ENCODE peak calls at places on chromosomes 5 and 9, in six cellular contexts. One of them, this sample, is unnamed.

GRCh38 chr5:67880358-67880810 is 335.2 kb upstream of the PIK3R1 start:
- DNase-seq in Caco-2: peak; percentile 84
- DNase-seq in fibroblast of lung: no peak
- DNase-seq in adrenal gland: no peak
- DNase-seq in hepatocyte: peak; percentile 63
- DNase-seq in mammary epithelial cell: peak; percentile 37
- DNase-seq in this sample: no peak

GRCh38 chr5:178186417-178186816 is 754 bp downstream of the GMCL2 start:
- DNase-seq in fibroblast of lung: peak; percentile 65
- DNase-seq in mammary epithelial cell: no peak
- DNase-seq in hepatocyte: no peak
- DNase-seq in Caco-2: no peak
- DNase-seq in adrenal gland: no peak
- DNase-seq in this sample: no peak

GRCh38 chr5:128284236-128284635 is 200.7 kb downstream of the SLC12A2 start:
- DNase-seq in hepatocyte: no peak
- DNase-seq in Caco-2: no peak
- DNase-seq in fibroblast of lung: peak; percentile 24
- DNase-seq in mammary epithelial cell: peak; percentile 12
- DNase-seq in adrenal gland: no peak
- DNase-seq in this sample: no peak

GRCh38 chr9:127311239-127311741 is 46.7 kb downstream of the GARNL3 start:
- DNase-seq in adrenal gland: peak; percentile 71
- DNase-seq in hepatocyte: peak; percentile 53
- DNase-seq in fibroblast of lung: peak; percentile 71
- DNase-seq in mammary epithelial cell: peak; percentile 41
- DNase-seq in Caco-2: no peak
- DNase-seq in this sample: no peak

GRCh38 chr5:77908787-77909186 is 132.6 kb upstream of the TBCA start:
- DNase-seq in hepatocyte: no peak
- DNase-seq in mammary epithelial cell: no peak
- DNase-seq in Caco-2: no peak
- DNase-seq in fibroblast of lung: no peak
- DNase-seq in adrenal gland: no peak
- DNase-seq in this sample: no peak

GRCh38 chr5:138435943-138436342 is 2.9 kb upstream of the REEP2 start:
- DNase-seq in fibroblast of lung: no peak
- DNase-seq in Caco-2: no peak
- DNase-seq in adrenal gland: no peak
- DNase-seq in hepatocyte: no peak
- DNase-seq in mammary epithelial cell: no peak
- DNase-seq in this sample: no peak

GRCh38 chr5:14587143-14587542 is 5.6 kb downstream of the OTULINL start:
- DNase-seq in mammary epithelial cell: no peak
- DNase-seq in adrenal gland: no peak
- DNase-seq in fibroblast of lung: no peak
- DNase-seq in Caco-2: no peak
- DNase-seq in hepatocyte: no peak
- DNase-seq in this sample: peak; percentile 35

GRCh38 chr5:50704730-50705129 is 38.3 kb downstream of the PARP8 start:
- DNase-seq in adrenal gland: no peak
- DNase-seq in hepatocyte: no peak
- DNase-seq in fibroblast of lung: no peak
- DNase-seq in mammary epithelial cell: no peak
- DNase-seq in Caco-2: no peak
- DNase-seq in this sample: no peak

GRCh38 chr9:13364271-13364670 is 84.8 kb upstream of the MPDZ start:
- DNase-seq in mammary epithelial cell: no peak
- DNase-seq in fibroblast of lung: peak; percentile 53
- DNase-seq in hepatocyte: no peak
- DNase-seq in adrenal gland: no peak
- DNase-seq in Caco-2: no peak
- DNase-seq in this sample: no peak

GRCh38 chr5:171794470-171794869 is 8.9 kb downstream of the SMIM23 start:
- DNase-seq in adrenal gland: no peak
- DNase-seq in fibroblast of lung: no peak
- DNase-seq in mammary epithelial cell: no peak
- DNase-seq in Caco-2: no peak
- DNase-seq in hepatocyte: no peak
- DNase-seq in this sample: no peak

GRCh38 chr9:14343236-14343947 is 29.5 kb upstream of the NFIB start:
- DNase-seq in hepatocyte: no peak
- DNase-seq in mammary epithelial cell: no peak
- DNase-seq in adrenal gland: no peak
- DNase-seq in fibroblast of lung: no peak
- DNase-seq in Caco-2: no peak
- DNase-seq in this sample: no peak

GRCh38 chr5:13866792-13867191 is 77.7 kb downstream of the DNAH5 start:
- DNase-seq in adrenal gland: peak; percentile 11
- DNase-seq in mammary epithelial cell: peak; percentile 19
- DNase-seq in fibroblast of lung: peak; percentile 37
- DNase-seq in hepatocyte: peak; percentile 68
- DNase-seq in Caco-2: peak; percentile 48
- DNase-seq in this sample: peak; percentile 16

GRCh38 chr9:19875291-19875910 is 86.6 kb upstream of the SLC24A2 start:
- DNase-seq in fibroblast of lung: peak; percentile 2
- DNase-seq in Caco-2: no peak
- DNase-seq in hepatocyte: no peak
- DNase-seq in adrenal gland: no peak
- DNase-seq in mammary epithelial cell: peak; percentile 2
- DNase-seq in this sample: no peak

GRCh38 chr9:96031366-96031824 is 155.9 kb downstream of the ERCC6L2 start:
- DNase-seq in fibroblast of lung: no peak
- DNase-seq in mammary epithelial cell: no peak
- DNase-seq in hepatocyte: peak; percentile 77
- DNase-seq in adrenal gland: no peak
- DNase-seq in Caco-2: no peak
- DNase-seq in this sample: peak; percentile 35

GRCh38 chr5:64518784-64519183 is 13.0 kb downstream of the RGS7BP start:
- DNase-seq in hepatocyte: no peak
- DNase-seq in adrenal gland: no peak
- DNase-seq in Caco-2: no peak
- DNase-seq in fibroblast of lung: no peak
- DNase-seq in mammary epithelial cell: no peak
- DNase-seq in this sample: no peak

GRCh38 chr9:106961623-106962022 is 98.7 kb downstream of the ZNF462 start:
- DNase-seq in Caco-2: no peak
- DNase-seq in hepatocyte: no peak
- DNase-seq in fibroblast of lung: peak; percentile 39
- DNase-seq in adrenal gland: no peak
- DNase-seq in mammary epithelial cell: no peak
- DNase-seq in this sample: no peak

GRCh38 chr5:130400091-130400490 is 495.8 kb downstream of the CHSY3 start:
- DNase-seq in mammary epithelial cell: peak; percentile 40
- DNase-seq in adrenal gland: no peak
- DNase-seq in Caco-2: no peak
- DNase-seq in fibroblast of lung: peak; percentile 75
- DNase-seq in hepatocyte: peak; percentile 6
- DNase-seq in this sample: no peak

GRCh38 chr5:31236339-31236738 is 42.9 kb downstream of the CDH6 start:
- DNase-seq in fibroblast of lung: no peak
- DNase-seq in hepatocyte: no peak
- DNase-seq in Caco-2: no peak
- DNase-seq in adrenal gland: no peak
- DNase-seq in mammary epithelial cell: no peak
- DNase-seq in this sample: no peak

GRCh38 chr9:128121924-128122808 is 5.4 kb downstream of the PTGES2 start:
- DNase-seq in fibroblast of lung: no peak
- DNase-seq in Caco-2: peak; percentile 33
- DNase-seq in mammary epithelial cell: no peak
- DNase-seq in hepatocyte: no peak
- DNase-seq in adrenal gland: peak; percentile 6
- DNase-seq in this sample: peak; percentile 13

GRCh38 chr9:121537283-121537682 is 37.6 kb upstream of the GGTA1 start:
- DNase-seq in Caco-2: no peak
- DNase-seq in mammary epithelial cell: no peak
- DNase-seq in hepatocyte: no peak
- DNase-seq in adrenal gland: no peak
- DNase-seq in fibroblast of lung: no peak
- DNase-seq in this sample: no peak

GRCh38 chr5:143350341-143350740 is 53.1 kb downstream of the NR3C1 start:
- DNase-seq in Caco-2: no peak
- DNase-seq in mammary epithelial cell: no peak
- DNase-seq in hepatocyte: no peak
- DNase-seq in fibroblast of lung: no peak
- DNase-seq in adrenal gland: no peak
- DNase-seq in this sample: no peak

GRCh38 chr9:130627051-130627450 is 37.3 kb upstream of the PRDM12 start:
- DNase-seq in mammary epithelial cell: no peak
- DNase-seq in fibroblast of lung: no peak
- DNase-seq in hepatocyte: no peak
- DNase-seq in adrenal gland: no peak
- DNase-seq in Caco-2: no peak
- DNase-seq in this sample: no peak

GRCh38 chr9:92745881-92746280 is 18.8 kb downstream of the BICD2 start:
- DNase-seq in hepatocyte: no peak
- DNase-seq in Caco-2: no peak
- DNase-seq in adrenal gland: no peak
- DNase-seq in mammary epithelial cell: no peak
- DNase-seq in fibroblast of lung: no peak
- DNase-seq in this sample: no peak

GRCh38 chr9:77907581-77907980 is 124.0 kb downstream of the GNAQ start:
- DNase-seq in mammary epithelial cell: peak; percentile 27
- DNase-seq in hepatocyte: no peak
- DNase-seq in adrenal gland: no peak
- DNase-seq in fibroblast of lung: peak; percentile 37
- DNase-seq in Caco-2: no peak
- DNase-seq in this sample: no peak

GRCh38 chr5:176365663-176366574 is 632 bp downstream of the ARL10 start:
- DNase-seq in mammary epithelial cell: no peak
- DNase-seq in Caco-2: no peak
- DNase-seq in adrenal gland: peak; percentile 32
- DNase-seq in fibroblast of lung: peak; percentile 72
- DNase-seq in hepatocyte: peak; percentile 62
- DNase-seq in this sample: peak; percentile 64

GRCh38 chr9:72383978-72384709 is 19.1 kb upstream of the ZFAND5 start:
- DNase-seq in fibroblast of lung: peak; percentile 98
- DNase-seq in adrenal gland: no peak
- DNase-seq in Caco-2: no peak
- DNase-seq in mammary epithelial cell: peak; percentile 87
- DNase-seq in hepatocyte: no peak
- DNase-seq in this sample: no peak

GRCh38 chr9:131103024-131103423 is 6.7 kb downstream of the AIF1L start:
- DNase-seq in mammary epithelial cell: no peak
- DNase-seq in adrenal gland: no peak
- DNase-seq in fibroblast of lung: no peak
- DNase-seq in hepatocyte: no peak
- DNase-seq in Caco-2: no peak
- DNase-seq in this sample: no peak

GRCh38 chr9:18824095-18824666 is 208.8 kb downstream of the SAXO1 start:
- DNase-seq in hepatocyte: peak; percentile 49
- DNase-seq in fibroblast of lung: no peak
- DNase-seq in mammary epithelial cell: peak; percentile 15
- DNase-seq in adrenal gland: peak; percentile 14
- DNase-seq in Caco-2: no peak
- DNase-seq in this sample: no peak
- TF ChIP-seq CTCF in hepatocyte: peak; percentile 40
- TF ChIP-seq CTCF in fibroblast of lung: no peak
- TF ChIP-seq CTCF in mammary epithelial cell: peak; percentile 54
- TF ChIP-seq CTCF in adrenal gland: peak; percentile 53
- TF ChIP-seq CTCF in Caco-2: no peak
- TF ChIP-seq CTCF in this sample: no peak

GRCh38 chr5:83034552-83035181 is 42.5 kb downstream of the TMEM167A start:
- DNase-seq in hepatocyte: no peak
- DNase-seq in mammary epithelial cell: no peak
- DNase-seq in fibroblast of lung: no peak
- DNase-seq in adrenal gland: no peak
- DNase-seq in Caco-2: no peak
- DNase-seq in this sample: no peak
- H3K4me1 ChIP-seq in hepatocyte: peaks cover 8% of the 10 kb centered on the region
- H3K4me1 ChIP-seq in mammary epithelial cell: no peaks in the 10 kb centered on the region
- H3K4me1 ChIP-seq in fibroblast of lung: no peaks in the 10 kb centered on the region
- H3K4me1 ChIP-seq in adrenal gland: no peaks in the 10 kb centered on the region
- H3K4me1 ChIP-seq in Caco-2: no peaks in the 10 kb centered on the region
- H3K4me1 ChIP-seq in this sample: peaks cover 36% of the 10 kb centered on the region

DNA sequence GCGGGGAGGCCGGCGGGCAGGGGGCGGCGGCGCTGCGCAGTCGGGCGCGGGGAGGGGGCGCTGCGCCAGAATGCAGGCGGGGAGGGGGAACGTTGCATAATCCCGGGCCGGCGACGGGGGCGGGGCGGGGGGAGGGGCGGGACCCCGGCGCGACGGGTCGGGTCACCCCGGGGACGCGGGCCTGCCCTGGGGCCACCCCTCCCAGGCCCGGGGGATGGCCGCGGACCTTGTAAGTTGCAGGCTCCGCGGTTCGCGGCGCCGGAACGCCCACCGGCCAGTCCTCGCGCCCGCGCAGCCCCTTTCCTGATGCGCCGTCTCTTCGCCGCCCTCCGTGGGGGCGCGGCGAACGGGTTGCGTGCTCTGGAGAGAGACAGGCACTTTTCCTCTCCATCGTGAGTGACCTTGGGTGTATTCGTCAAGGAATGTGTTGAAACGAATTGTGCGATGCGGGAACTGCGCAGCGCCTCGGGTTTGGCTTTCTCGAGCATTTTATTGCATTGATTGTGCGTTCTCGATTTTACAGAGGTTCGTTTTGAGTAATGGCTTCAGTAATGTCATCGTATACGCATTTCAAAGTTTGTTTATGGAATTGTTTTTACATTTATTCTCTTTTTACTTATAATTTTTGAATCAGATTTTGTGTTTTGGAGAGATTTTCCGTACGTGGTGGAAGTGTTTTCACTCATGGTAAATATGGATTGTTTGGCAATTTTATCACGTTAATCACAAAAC is 808 bp downstream of the SPIN1 start:
- DNase-seq in adrenal gland: peak; percentile 79
- DNase-seq in Caco-2: peak; percentile 71
- DNase-seq in fibroblast of lung: peak; percentile 80
- DNase-seq in mammary epithelial cell: peak; percentile 71
- DNase-seq in hepatocyte: peak; percentile 85
- DNase-seq in this sample: peak; percentile 56
- TF ChIP-seq CTCF in adrenal gland: no peak
- TF ChIP-seq CTCF in Caco-2: no peak
- TF ChIP-seq CTCF in fibroblast of lung: no peak
- TF ChIP-seq CTCF in mammary epithelial cell: no peak
- TF ChIP-seq CTCF in hepatocyte: no peak
- TF ChIP-seq CTCF in this sample: peak; percentile 5

DNA sequence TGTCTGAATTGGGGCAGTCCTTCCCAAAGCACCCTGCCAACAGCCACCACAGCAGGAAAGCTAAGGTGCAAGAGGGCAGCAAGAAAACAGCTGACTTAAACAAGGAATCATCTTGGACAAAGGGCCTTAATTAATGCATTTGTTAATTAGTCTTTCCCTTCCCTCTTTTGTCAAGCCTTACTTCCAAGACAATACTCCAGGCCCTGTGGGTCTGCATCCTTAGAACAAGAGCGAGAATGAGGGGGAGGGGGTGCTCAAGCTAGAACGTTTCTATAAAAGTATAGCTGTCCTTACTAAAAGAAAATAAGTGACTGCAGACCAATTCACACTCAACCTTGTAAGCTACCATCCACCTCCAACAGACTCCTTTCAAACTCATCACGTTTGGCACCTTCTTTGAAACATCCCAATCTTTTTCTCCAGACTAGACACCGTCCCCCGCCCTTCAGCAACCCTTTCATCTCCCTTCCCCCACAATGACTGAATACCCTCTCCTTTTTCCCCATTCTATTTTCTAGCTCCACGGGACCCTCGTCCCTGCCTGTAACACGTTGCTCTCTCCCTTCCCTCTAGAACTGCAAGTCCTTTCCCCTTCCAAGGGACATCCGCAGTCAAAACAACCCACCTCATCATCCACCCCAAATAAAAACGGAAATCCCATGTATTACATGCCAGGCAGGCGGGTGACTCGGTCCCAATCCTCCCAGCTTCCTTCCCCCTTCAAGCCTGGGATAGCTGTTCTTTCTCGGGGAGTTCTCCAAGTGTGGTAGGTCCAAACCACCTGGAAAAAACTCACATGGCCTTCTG is 85.8 kb upstream of the RNF38 start:
- DNase-seq in hepatocyte: peak; percentile 15
- DNase-seq in Caco-2: no peak
- DNase-seq in fibroblast of lung: peak; percentile 16
- DNase-seq in adrenal gland: peak; percentile 43
- DNase-seq in mammary epithelial cell: no peak
- DNase-seq in this sample: no peak
- H3K4me1 ChIP-seq in hepatocyte: peaks cover 25% of the 10 kb centered on the region
- H3K4me1 ChIP-seq in Caco-2: peaks cover 6% of the 10 kb centered on the region
- H3K4me1 ChIP-seq in fibroblast of lung: peaks cover 6% of the 10 kb centered on the region
- H3K4me1 ChIP-seq in adrenal gland: peaks cover 17% of the 10 kb centered on the region
- H3K4me1 ChIP-seq in mammary epithelial cell: peaks cover 18% of the 10 kb centered on the region
- H3K4me1 ChIP-seq in this sample: peaks cover 54% of the 10 kb centered on the region